ENCODE peak calls at places on chromosomes 4 and X, in five cellular contexts. K is GM04504; F is spleen; W is activated CD4-positive, alpha-beta T cell treated with anti-CD3 and anti-CD28 coated beads, Interleukin-2, amount 50 U/mL, for 1 hour; A is stimulated activated CD8-positive, alpha-beta memory T cell treated with anti-CD3 and anti-CD28 coated beads, Interleukin-7, amount 100 ng/mL, for 1 hour. R is an unnamed sample.
A peak's percentile ranks its signal among the peaks of the same experiment; 100 is the strongest.

GRCh38 chr4:1517592-1518411 is 111.6 kb upstream of the NKX1-1 start:
- DNase-seq in F (peak; percentile 56), K (no peak), W (no peak), A (no peak), R (no peak)

GRCh38 chr4:8538703-8539567 is 41.3 kb upstream of the GPR78 start:
- DNase-seq in F (peak; percentile 40), K (no peak), W (no peak), A (no peak), R (peak; percentile 50)

GRCh38 chrX:80812176-80812575 is 2.5 kb upstream of the BRWD3 start:
- DNase-seq in A (no peak), W (peak; percentile 20), F (peak; percentile 79), K (no peak), R (peak; percentile 27)

GRCh38 chrX:68238568-68238967 is 194.7 kb downstream of the OPHN1 start:
- DNase-seq in W (no peak), F (no peak), A (no peak), K (no peak), R (no peak)

GRCh38 chrX:2875798-2876399 is 47.2 kb downstream of the GYG2 start:
- DNase-seq in W (no peak), A (no peak), F (no peak), K (peak; percentile 4), R (peak; percentile 15)

GRCh38 chr4:20393486-20394100 is 141.9 kb downstream of the SLIT2 start:
- DNase-seq in A (no peak), W (no peak), K (no peak), F (no peak), R (no peak)

GRCh38 chrX:55007633-55008032 is 7.5 kb downstream of the APEX2 start:
- DNase-seq in W (no peak), K (peak; percentile 38), F (no peak), A (no peak), R (peak; percentile 4)

GRCh38 chrX:572490-573124 is 58.0 kb upstream of the SHOX start:
- DNase-seq in W (no peak), F (no peak), A (no peak), K (no peak), R (no peak)

GRCh38 chrX:111265506-111265905 is 4.8 kb downstream of the CAPN6 start:
- DNase-seq in W (no peak), F (no peak), K (no peak), A (no peak), R (no peak)

GRCh38 chrX:31057291-31057690 is 14.6 kb downstream of the FTHL17 start:
- DNase-seq in K (no peak), A (no peak), F (no peak), W (no peak), R (no peak)

GRCh38 chr4:960736-961650 is 12.4 kb downstream of the DGKQ start:
- DNase-seq in F (peak; percentile 77), A (no peak), K (no peak), W (no peak), R (no peak)

GRCh38 chr4:26322349-26322748 is 1.5 kb downstream of the RBPJ start:
- DNase-seq in W (no peak), K (no peak), A (no peak), F (no peak), R (no peak)

GRCh38 chr4:25694466-25694865 is 38.8 kb downstream of the SLC34A2 start:
- DNase-seq in F (no peak), K (no peak), A (no peak), W (no peak), R (no peak)

GRCh38 chr4:38663801-38664703 is at the start of gene KLF3:
- DNase-seq in F (peak; percentile 99), K (peak; percentile 89), W (peak; percentile 94), A (peak; percentile 85), R (peak; percentile 87)

GRCh38 chr4:88003261-88003660 is 4.2 kb upstream of the PKD2 start:
- DNase-seq in K (no peak), A (no peak), F (no peak), W (no peak), R (no peak)

GRCh38 chr4:76388160-76388908 is 32.6 kb downstream of the CCDC158 start:
- DNase-seq in F (no peak), K (no peak), A (no peak), W (no peak), R (no peak)

GRCh38 chrX:152658302-152658701 is 20.6 kb downstream of the GABRQ start:
- DNase-seq in A (no peak), F (no peak), K (no peak), W (no peak), R (no peak)

GRCh38 chr4:134777626-134778025 is 576.0 kb upstream of the PABPC4L start:
- DNase-seq in F (no peak), W (no peak), K (no peak), A (no peak), R (no peak)

GRCh38 chrX:100731441-100732281 is at the start of gene SYTL4:
- DNase-seq in K (no peak), A (no peak), W (no peak), F (peak; percentile 75), R (peak; percentile 2)

GRCh38 chrX:151825927-151826471 is 86.7 kb upstream of the MAGEA4 start:
- DNase-seq in K (peak; percentile 86), W (no peak), A (no peak), F (no peak), R (peak; percentile 67)

GRCh38 chrX:119427024-119427794 is 28.1 kb downstream of the SLC25A43 start:
- DNase-seq in K (no peak), W (no peak), F (peak; percentile 76), A (no peak), R (peak; percentile 11)

GRCh38 chr4:109629775-109630174 is 69.7 kb downstream of the MCUB start:
- DNase-seq in K (no peak), F (no peak), A (no peak), W (no peak), R (no peak)

GRCh38 chrX:40571600-40571999 is 9.2 kb upstream of the ATP6AP2 start:
- DNase-seq in K (no peak), A (no peak), W (no peak), F (no peak), R (no peak)

GRCh38 chrX:134933248-134933647 is 57.5 kb upstream of the SMIM10 start:
- DNase-seq in A (no peak), K (no peak), F (no peak), W (no peak), R (no peak)

GRCh38 chr4:123597586-123597985 is 201.0 kb downstream of the SPRY1 start:
- DNase-seq in K (no peak), W (no peak), F (no peak), A (no peak), R (no peak)

GRCh38 chr4:162959056-162959455 is 207.6 kb downstream of the NAF1 start:
- DNase-seq in A (no peak), K (no peak), F (no peak), W (no peak), R (peak; percentile 16)

GRCh38 chrX:40818236-40818635 is 82.9 kb upstream of the MED14 start:
- DNase-seq in A (no peak), W (no peak), K (no peak), F (no peak), R (no peak)

GRCh38 chrX:46333550-46333949 is 211.7 kb downstream of the ZNF674 start:
- DNase-seq in K (no peak), A (no peak), F (no peak), W (no peak), R (peak; percentile 71)

GRCh38 chrX:151153086-151153485 is 23.3 kb upstream of the GPR50 start:
- DNase-seq in F (no peak), W (no peak), A (no peak), K (peak; percentile 17), R (peak; percentile 29)

GRCh38 chrX:3728454-3728853 is 15.0 kb upstream of the PRKX start:
- DNase-seq in K (no peak), F (no peak), A (no peak), W (no peak), R (no peak)

GRCh38 chr4:94650129-94650495 is 107.6 kb upstream of the BMPR1B start:
- DNase-seq in W (no peak), K (no peak), F (no peak), A (no peak), R (no peak)

GRCh38 chrX:74218895-74219294 is 85.1 kb upstream of the ZCCHC13 start:
- DNase-seq in A (no peak), W (no peak), F (no peak), K (no peak), R (no peak)

GRCh38 chrX:40646489-40647306 is 663 bp downstream of the CXorf38 start:
- DNase-seq in A (no peak), F (peak; percentile 91), W (peak; percentile 9), K (no peak), R (peak; percentile 17)

R was measured in Caki2.